ENCODE peak calls at places on chromosome 15, in seven cellular contexts. One of them, this sample, is unnamed.

GRCh38 chr15:99306694-99307338 is 55.5 kb downstream of the LRRC28 start:
- DNase-seq in ascending aorta: no peak
- DNase-seq in AG10803: no peak
- DNase-seq in AG04450: no peak
- DNase-seq in cardiac muscle cell: no peak
- DNase-seq in astrocyte of the spinal cord: no peak
- DNase-seq in ovary: no peak
- DNase-seq in this sample: peak

GRCh38 chr15:51621917-51622268 is 678 bp downstream of the DMXL2 start:
- DNase-seq in ascending aorta: no peak
- DNase-seq in AG10803: peak
- DNase-seq in AG04450: peak
- DNase-seq in cardiac muscle cell: peak
- DNase-seq in astrocyte of the spinal cord: peak
- DNase-seq in ovary: peak
- DNase-seq in this sample: peak

GRCh38 chr15:48785712-48786111 is 25.2 kb downstream of the CEP152 start:
- DNase-seq in ascending aorta: no peak
- DNase-seq in AG10803: no peak
- DNase-seq in AG04450: no peak
- DNase-seq in cardiac muscle cell: no peak
- DNase-seq in astrocyte of the spinal cord: no peak
- DNase-seq in ovary: no peak
- DNase-seq in this sample: no peak

GRCh38 chr15:63369766-63370165 is 11.9 kb downstream of the CA12 start:
- DNase-seq in ascending aorta: no peak
- DNase-seq in AG10803: peak
- DNase-seq in AG04450: no peak
- DNase-seq in cardiac muscle cell: no peak
- DNase-seq in astrocyte of the spinal cord: no peak
- DNase-seq in ovary: no peak
- DNase-seq in this sample: no peak

GRCh38 chr15:29115093-29115991 is 154.3 kb downstream of the NSMCE3 start:
- DNase-seq in ascending aorta: no peak
- DNase-seq in AG10803: no peak
- DNase-seq in AG04450: no peak
- DNase-seq in cardiac muscle cell: peak
- DNase-seq in astrocyte of the spinal cord: peak
- DNase-seq in ovary: no peak
- DNase-seq in this sample: no peak

GRCh38 chr15:94263341-94264273 is 32.2 kb downstream of the MCTP2 start:
- DNase-seq in ascending aorta: no peak
- DNase-seq in AG10803: peak
- DNase-seq in AG04450: no peak
- DNase-seq in cardiac muscle cell: no peak
- DNase-seq in astrocyte of the spinal cord: peak
- DNase-seq in ovary: no peak
- DNase-seq in this sample: peak

GRCh38 chr15:66947471-66947870 is 117.9 kb upstream of the SMAD3 start:
- DNase-seq in ascending aorta: no peak
- DNase-seq in AG10803: no peak
- DNase-seq in AG04450: no peak
- DNase-seq in cardiac muscle cell: no peak
- DNase-seq in astrocyte of the spinal cord: peak
- DNase-seq in ovary: no peak
- DNase-seq in this sample: no peak

GRCh38 chr15:85002517-85002916 is 20.9 kb downstream of the PDE8A start:
- DNase-seq in ascending aorta: no peak
- DNase-seq in AG10803: no peak
- DNase-seq in AG04450: no peak
- DNase-seq in cardiac muscle cell: peak
- DNase-seq in astrocyte of the spinal cord: no peak
- DNase-seq in ovary: no peak
- DNase-seq in this sample: no peak

GRCh38 chr15:94205366-94205765 is 26.0 kb upstream of the MCTP2 start:
- DNase-seq in ascending aorta: no peak
- DNase-seq in AG10803: peak
- DNase-seq in AG04450: no peak
- DNase-seq in cardiac muscle cell: no peak
- DNase-seq in astrocyte of the spinal cord: peak
- DNase-seq in ovary: no peak
- DNase-seq in this sample: no peak

GRCh38 chr15:45634442-45635190 is at the start of gene SQOR:
- DNase-seq in ascending aorta: peak
- DNase-seq in AG10803: peak
- DNase-seq in AG04450: no peak
- DNase-seq in cardiac muscle cell: peak
- DNase-seq in astrocyte of the spinal cord: peak
- DNase-seq in ovary: peak
- DNase-seq in this sample: peak

GRCh38 chr15:22907161-22907950 is 68.9 kb downstream of the NIPA2 start:
- DNase-seq in ascending aorta: no peak
- DNase-seq in AG10803: no peak
- DNase-seq in AG04450: no peak
- DNase-seq in cardiac muscle cell: no peak
- DNase-seq in astrocyte of the spinal cord: no peak
- DNase-seq in ovary: no peak
- DNase-seq in this sample: no peak

GRCh38 chr15:101327147-101327740 is 32.2 kb upstream of the SNRPA1 start:
- DNase-seq in ascending aorta: no peak
- DNase-seq in AG10803: no peak
- DNase-seq in AG04450: no peak
- DNase-seq in cardiac muscle cell: no peak
- DNase-seq in astrocyte of the spinal cord: no peak
- DNase-seq in ovary: no peak
- DNase-seq in this sample: no peak

GRCh38 chr15:66682865-66683264 is 19.2 kb upstream of the SMAD6 start:
- DNase-seq in ascending aorta: no peak
- DNase-seq in AG10803: peak
- DNase-seq in AG04450: no peak
- DNase-seq in cardiac muscle cell: no peak
- DNase-seq in astrocyte of the spinal cord: peak
- DNase-seq in ovary: no peak
- DNase-seq in this sample: peak

GRCh38 chr15:40069178-40070165 is 30.5 kb upstream of the SRP14 start:
- DNase-seq in ascending aorta: peak
- DNase-seq in AG10803: peak
- DNase-seq in AG04450: no peak
- DNase-seq in cardiac muscle cell: peak
- DNase-seq in astrocyte of the spinal cord: peak
- DNase-seq in ovary: peak
- DNase-seq in this sample: peak

GRCh38 chr15:63306480-63307073 is 29.2 kb downstream of the APH1B start:
- DNase-seq in ascending aorta: no peak
- DNase-seq in AG10803: no peak
- DNase-seq in AG04450: no peak
- DNase-seq in cardiac muscle cell: no peak
- DNase-seq in astrocyte of the spinal cord: no peak
- DNase-seq in ovary: no peak
- DNase-seq in this sample: no peak

GRCh38 chr15:76340802-76341365 is 4.3 kb downstream of the ISL2 start:
- DNase-seq in ascending aorta: no peak
- DNase-seq in AG10803: no peak
- DNase-seq in AG04450: no peak
- DNase-seq in cardiac muscle cell: no peak
- DNase-seq in astrocyte of the spinal cord: no peak
- DNase-seq in ovary: no peak
- DNase-seq in this sample: no peak

GRCh38 chr15:59236394-59236793 is 29.8 kb downstream of the LDHAL6B start:
- DNase-seq in ascending aorta: no peak
- DNase-seq in AG10803: no peak
- DNase-seq in AG04450: no peak
- DNase-seq in cardiac muscle cell: no peak
- DNase-seq in astrocyte of the spinal cord: no peak
- DNase-seq in ovary: no peak
- DNase-seq in this sample: no peak

GRCh38 chr15:63051701-63052066 is 9.1 kb downstream of the TPM1 start:
- DNase-seq in ascending aorta: no peak
- DNase-seq in AG10803: no peak
- DNase-seq in AG04450: no peak
- DNase-seq in cardiac muscle cell: no peak
- DNase-seq in astrocyte of the spinal cord: no peak
- DNase-seq in ovary: no peak
- DNase-seq in this sample: no peak

GRCh38 chr15:80582816-80583423 is 112.2 kb upstream of the ABHD17C start:
- DNase-seq in ascending aorta: no peak
- DNase-seq in AG10803: no peak
- DNase-seq in AG04450: no peak
- DNase-seq in cardiac muscle cell: no peak
- DNase-seq in astrocyte of the spinal cord: no peak
- DNase-seq in ovary: no peak
- DNase-seq in this sample: no peak

GRCh38 chr15:70309716-70310115 is 212.0 kb upstream of the TLE3 start:
- DNase-seq in ascending aorta: no peak
- DNase-seq in AG10803: no peak
- DNase-seq in AG04450: no peak
- DNase-seq in cardiac muscle cell: no peak
- DNase-seq in astrocyte of the spinal cord: no peak
- DNase-seq in ovary: no peak
- DNase-seq in this sample: no peak

GRCh38 chr15:51307811-51308210 is 30.6 kb downstream of the CYP19A1 start:
- DNase-seq in ascending aorta: no peak
- DNase-seq in AG10803: no peak
- DNase-seq in AG04450: no peak
- DNase-seq in cardiac muscle cell: peak
- DNase-seq in astrocyte of the spinal cord: no peak
- DNase-seq in ovary: no peak
- DNase-seq in this sample: no peak

GRCh38 chr15:67253103-67253502 is 1.4 kb downstream of the AAGAB start:
- DNase-seq in ascending aorta: no peak
- DNase-seq in AG10803: no peak
- DNase-seq in AG04450: no peak
- DNase-seq in cardiac muscle cell: no peak
- DNase-seq in astrocyte of the spinal cord: no peak
- DNase-seq in ovary: no peak
- DNase-seq in this sample: peak

GRCh38 chr15:26838742-26839460 is 28.0 kb upstream of the GABRA5 start:
- DNase-seq in ascending aorta: no peak
- DNase-seq in AG10803: peak
- DNase-seq in AG04450: no peak
- DNase-seq in cardiac muscle cell: no peak
- DNase-seq in astrocyte of the spinal cord: no peak
- DNase-seq in ovary: no peak
- DNase-seq in this sample: no peak
- TF ChIP-seq CTCF in ascending aorta: no peak
- TF ChIP-seq CTCF in AG10803: peak
- TF ChIP-seq CTCF in AG04450: peak
- TF ChIP-seq CTCF in cardiac muscle cell: no peak
- TF ChIP-seq CTCF in astrocyte of the spinal cord: peak
- TF ChIP-seq CTCF in ovary: no peak
- TF ChIP-seq CTCF in this sample: peak

DNA sequence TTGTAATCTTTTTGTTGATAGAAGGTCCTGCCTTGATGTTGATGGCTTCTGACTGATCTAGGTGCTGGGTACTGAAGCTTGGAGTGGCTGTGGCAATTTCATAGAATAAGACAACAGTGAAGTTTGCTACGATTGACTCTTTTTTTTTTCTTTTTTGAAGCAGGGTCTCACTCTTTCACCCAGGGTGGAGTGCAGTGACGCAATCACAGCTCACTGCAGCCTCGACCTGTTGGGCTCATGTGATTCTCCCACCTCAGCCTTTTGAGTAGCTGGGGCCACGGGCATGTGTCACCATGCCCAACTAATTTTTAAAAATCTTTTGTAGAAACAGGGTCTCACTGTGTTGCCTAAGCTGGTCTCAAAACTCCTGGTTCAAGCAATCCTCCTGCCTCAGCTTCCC is 14.2 kb downstream of the ARID3B start:
- DNase-seq in ascending aorta: no peak
- DNase-seq in AG10803: no peak
- DNase-seq in AG04450: no peak
- DNase-seq in cardiac muscle cell: no peak
- DNase-seq in astrocyte of the spinal cord: no peak
- DNase-seq in ovary: no peak
- DNase-seq in this sample: no peak
- H3K4me3 ChIP-seq in ascending aorta: no peak
- H3K4me3 ChIP-seq in AG10803: no peak
- H3K4me3 ChIP-seq in AG04450: no peak
- H3K4me3 ChIP-seq in cardiac muscle cell: no peak
- H3K4me3 ChIP-seq in astrocyte of the spinal cord: no peak
- H3K4me3 ChIP-seq in ovary: no peak
- H3K4me3 ChIP-seq in this sample: no peak

GRCh38 chr15:71790081-71790480 is 20.3 kb upstream of the NR2E3 start:
- DNase-seq in ascending aorta: no peak
- DNase-seq in AG10803: no peak
- DNase-seq in AG04450: no peak
- DNase-seq in cardiac muscle cell: no peak
- DNase-seq in astrocyte of the spinal cord: peak
- DNase-seq in ovary: no peak
- DNase-seq in this sample: peak
- TF ChIP-seq CTCF in ascending aorta: no peak
- TF ChIP-seq CTCF in AG10803: no peak
- TF ChIP-seq CTCF in AG04450: no peak
- TF ChIP-seq CTCF in cardiac muscle cell: no peak
- TF ChIP-seq CTCF in astrocyte of the spinal cord: no peak
- TF ChIP-seq CTCF in ovary: no peak
- TF ChIP-seq CTCF in this sample: no peak

DNA sequence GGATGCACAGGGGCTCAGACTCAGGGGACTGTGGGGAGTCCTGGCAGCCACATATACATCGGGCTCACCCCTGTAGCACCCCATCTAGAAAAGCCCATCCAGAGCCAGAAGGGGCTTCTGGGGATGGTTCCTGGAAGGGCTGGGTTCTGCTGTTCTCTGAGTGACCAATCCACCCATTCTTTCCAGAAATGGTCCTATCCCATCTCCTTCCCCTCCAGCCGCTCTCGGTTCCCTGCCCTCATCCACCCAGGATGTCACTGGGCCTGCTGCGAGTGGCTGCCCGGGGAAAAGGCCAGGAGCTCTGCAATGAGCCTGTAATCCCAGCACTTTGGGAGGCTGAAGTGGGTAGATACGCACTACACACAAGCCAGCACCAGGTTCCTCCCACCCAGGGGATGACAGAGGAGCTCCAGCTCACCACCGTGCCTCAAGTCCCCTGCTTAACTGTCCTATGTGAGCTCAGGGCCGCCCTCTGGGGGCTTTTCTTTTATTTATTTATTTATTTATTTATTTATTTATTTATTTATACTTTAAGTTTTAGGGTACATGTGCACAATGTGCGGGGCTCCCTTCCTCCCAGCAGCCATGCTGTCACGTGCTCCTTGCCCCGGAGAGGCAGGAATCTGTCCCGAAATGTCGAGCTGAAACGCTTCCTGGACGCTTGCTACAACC is 13.6 kb upstream of the CSK start:
- DNase-seq in ascending aorta: no peak
- DNase-seq in AG10803: no peak
- DNase-seq in AG04450: no peak
- DNase-seq in cardiac muscle cell: no peak
- DNase-seq in astrocyte of the spinal cord: no peak
- DNase-seq in ovary: no peak
- DNase-seq in this sample: no peak
- H3K4me3 ChIP-seq in ascending aorta: no peak
- H3K4me3 ChIP-seq in AG10803: peak
- H3K4me3 ChIP-seq in AG04450: no peak
- H3K4me3 ChIP-seq in cardiac muscle cell: no peak
- H3K4me3 ChIP-seq in astrocyte of the spinal cord: no peak
- H3K4me3 ChIP-seq in ovary: no peak
- H3K4me3 ChIP-seq in this sample: no peak

GRCh38 chr15:34732430-34732829 is 22.4 kb downstream of the GJD2 start:
- DNase-seq in ascending aorta: no peak
- DNase-seq in AG10803: no peak
- DNase-seq in AG04450: no peak
- DNase-seq in cardiac muscle cell: no peak
- DNase-seq in astrocyte of the spinal cord: no peak
- DNase-seq in ovary: no peak
- DNase-seq in this sample: peak
- TF ChIP-seq CTCF in ascending aorta: no peak
- TF ChIP-seq CTCF in AG10803: no peak
- TF ChIP-seq CTCF in AG04450: no peak
- TF ChIP-seq CTCF in cardiac muscle cell: no peak
- TF ChIP-seq CTCF in astrocyte of the spinal cord: no peak
- TF ChIP-seq CTCF in ovary: no peak
- TF ChIP-seq CTCF in this sample: no peak

This sample was measured in epithelial cell of esophagus.